ENCODE peak calls at places on chromosomes 13 and 19, in six cellular contexts. V is stimulated activated CD4-positive, alpha-beta T cell treated with anti-CD3 and anti-CD28 coated beads, TNF-alpha, amount 100 ng/mL, for 48 hours; Q is putamen; S is HTR-8/SVneo; G is EH; I is neural crest cell. N is an unnamed sample.

GRCh38 chr13:108561152-108561551 is 68.3 kb upstream of the MYO16 start:
- DNase-seq in V (no peak), Q (no peak), S (no peak), G (no peak), I (no peak), N (no peak)

GRCh38 chr19:5661483-5661882 is 18.8 kb downstream of the MICOS13 start:
- DNase-seq in V (no peak), Q (no peak), S (no peak), G (no peak), I (no peak), N (no peak)

GRCh38 chr19:6423499-6424189 is 967 bp downstream of the KHSRP start:
- DNase-seq in V (no peak), Q (no peak), S (peak; percentile 60), G (peak; percentile 66), I (peak; percentile 45), N (peak; percentile 69)

GRCh38 chr19:16113727-16114126 is 2.0 kb downstream of the RAB8A start:
- DNase-seq in V (no peak), Q (no peak), S (no peak), G (no peak), I (no peak), N (peak; percentile 70)

GRCh38 chr19:35208121-35208520 is 20.4 kb downstream of the FAM187B start:
- DNase-seq in V (no peak), Q (no peak), S (no peak), G (no peak), I (no peak), N (no peak)

GRCh38 chr19:41392775-41393174 is 4.4 kb downstream of the EXOSC5 start:
- DNase-seq in V (no peak), Q (no peak), S (no peak), G (no peak), I (no peak), N (no peak)

GRCh38 chr19:49409441-49410029 is 13.7 kb downstream of the PTH2 start:
- DNase-seq in V (no peak), Q (no peak), S (no peak), G (no peak), I (no peak), N (peak; percentile 69)

GRCh38 chr19:51422053-51422448 is 4.6 kb upstream of the SIGLEC10 start:
- DNase-seq in V (peak; percentile 92), Q (no peak), S (peak; percentile 81), G (peak; percentile 63), I (peak; percentile 98), N (peak; percentile 81)

GRCh38 chr13:101785858-101786257 is 333.4 kb downstream of the ITGBL1 start:
- DNase-seq in V (no peak), Q (peak; percentile 1), S (peak; percentile 9), G (peak; percentile 28), I (peak; percentile 2), N (peak; percentile 73)

GRCh38 chr13:78022164-78022877 is 103.7 kb upstream of the EDNRB start:
- DNase-seq in V (peak; percentile 8), Q (peak; percentile 7), S (peak; percentile 1), G (peak; percentile 57), I (no peak), N (peak; percentile 84)

GRCh38 chr19:49692102-49692599 is 1.2 kb downstream of the CPT1C start:
- DNase-seq in V (no peak), Q (no peak), S (no peak), G (no peak), I (no peak), N (no peak)

GRCh38 chr19:42199440-42200115 is 17.9 kb downstream of the DEDD2 start:
- DNase-seq in V (no peak), Q (no peak), S (no peak), G (no peak), I (no peak), N (no peak)

GRCh38 chr13:96091164-96091931 is 1.4 kb downstream of the HS6ST3 start:
- DNase-seq in V (no peak), Q (no peak), S (no peak), G (no peak), I (peak; percentile 19), N (no peak)

GRCh38 chr19:4430760-4431159 is 26.8 kb downstream of the UBXN6 start:
- DNase-seq in V (no peak), Q (peak; percentile 39), S (no peak), G (no peak), I (no peak), N (no peak)

GRCh38 chr13:80131204-80131603 is 209.7 kb downstream of the SPRY2 start:
- DNase-seq in V (no peak), Q (peak; percentile 84), S (peak; percentile 21), G (peak; percentile 74), I (peak; percentile 63), N (no peak)

GRCh38 chr19:48962029-48962848 is 2.9 kb upstream of the FTL start:
- DNase-seq in V (peak; percentile 39), Q (no peak), S (peak; percentile 56), G (peak; percentile 54), I (no peak), N (peak; percentile 83)

GRCh38 chr13:70568571-70568970 is 460.3 kb upstream of the KLHL1 start:
- DNase-seq in V (no peak), Q (peak; percentile 3), S (peak; percentile 4), G (peak; percentile 4), I (peak; percentile 12), N (peak; percentile 72)

GRCh38 chr13:112643759-112644459 is 45.9 kb upstream of the ATP11A start:
- DNase-seq in V (no peak), Q (no peak), S (no peak), G (no peak), I (no peak), N (no peak)

GRCh38 chr19:3024870-3025515 is 4.1 kb downstream of the TLE2 start:
- DNase-seq in V (no peak), Q (no peak), S (no peak), G (no peak), I (no peak), N (no peak)

GRCh38 chr13:39149896-39150295 is 111.6 kb downstream of the NHLRC3 start:
- DNase-seq in V (no peak), Q (no peak), S (no peak), G (no peak), I (no peak), N (no peak)

GRCh38 chr19:29375429-29376093 is 150.2 kb upstream of the VSTM2B start:
- DNase-seq in V (no peak), Q (no peak), S (no peak), G (no peak), I (no peak), N (no peak)

GRCh38 chr19:14031719-14032480 is at the start of gene IL27RA:
- DNase-seq in V (peak; percentile 49), Q (no peak), S (peak; percentile 72), G (peak; percentile 58), I (peak; percentile 48), N (peak; percentile 87)

GRCh38 chr19:39038098-39038497 is 5.7 kb upstream of the FBXO27 start:
- DNase-seq in V (no peak), Q (peak; percentile 25), S (peak; percentile 72), G (peak; percentile 61), I (peak; percentile 15), N (peak; percentile 26)

GRCh38 chr19:1360818-1361461 is 22.8 kb upstream of the NDUFS7 start:
- DNase-seq in V (no peak), Q (peak; percentile 87), S (no peak), G (peak; percentile 90), I (no peak), N (no peak)

GRCh38 chr19:58317481-58318072 is 9.2 kb upstream of the ZSCAN22 start:
- DNase-seq in V (no peak), Q (no peak), S (no peak), G (peak; percentile 63), I (no peak), N (peak; percentile 45)

GRCh38 chr19:36256853-36257511 is 42.1 kb downstream of the ZNF146 start:
- DNase-seq in V (no peak), Q (no peak), S (no peak), G (no peak), I (no peak), N (no peak)

GRCh38 chr19:58492265-58492664 is 16.1 kb downstream of the ZNF446 start:
- DNase-seq in V (no peak), Q (no peak), S (no peak), G (no peak), I (no peak), N (no peak)

GRCh38 chr13:109026266-109026665 is 396.9 kb downstream of the MYO16 start:
- DNase-seq in V (no peak), Q (no peak), S (no peak), G (no peak), I (no peak), N (no peak)

GRCh38 chr13:36193151-36193855 is 21.1 kb downstream of the SOHLH2 start:
- DNase-seq in V (no peak), Q (no peak), S (no peak), G (peak; percentile 75), I (no peak), N (no peak)

GRCh38 chr13:100707818-100708740 is 33.5 kb upstream of the TMTC4 start:
- DNase-seq in V (no peak), Q (no peak), S (no peak), G (no peak), I (no peak), N (no peak)

GRCh38 chr13:74774252-74774651 is 640.0 kb upstream of the KLF12 start:
- DNase-seq in V (no peak), Q (no peak), S (no peak), G (peak; percentile 62), I (no peak), N (no peak)

GRCh38 chr13:98839826-98840769 is 87.6 kb upstream of the SLC15A1 start:
- DNase-seq in V (peak; percentile 24), Q (peak; percentile 44), S (peak; percentile 56), G (peak; percentile 63), I (peak; percentile 62), N (peak; percentile 73)

N was measured in NAMALWA.